ENCODE peak calls at places on chromosomes 13 and 19, in seven cellular contexts. W, G, J, X, Y, U and P are unnamed samples.

GRCh38 chr13:33401238-33401637 is 115.7 kb upstream of the STARD13 start:
- DNase-seq in W (no peak), G (no peak), J (no peak), X (peak), Y (no peak), U (peak), P (no peak)

GRCh38 chr13:40406405-40407138 is 259.9 kb downstream of the FOXO1 start:
- DNase-seq in W (peak), G (no peak), J (peak), X (no peak), Y (no peak), U (no peak), P (no peak)

GRCh38 chr19:19207637-19208582 is 3.8 kb upstream of the NCAN start:
- DNase-seq in W (no peak), G (no peak), J (no peak), X (no peak), Y (no peak), U (no peak), P (no peak)

GRCh38 chr19:45200614-45201013 is 22.0 kb downstream of the BLOC1S3 start:
- DNase-seq in W (no peak), G (no peak), J (peak), X (no peak), Y (no peak), U (no peak), P (no peak)

GRCh38 chr13:104757712-104758111 is 1691.5 kb upstream of the SLC10A2 start:
- DNase-seq in W (no peak), G (no peak), J (no peak), X (no peak), Y (no peak), U (no peak), P (no peak)

GRCh38 chr19:10927691-10928562 is 512 bp downstream of the YIPF2 start:
- DNase-seq in W (no peak), G (no peak), J (no peak), X (no peak), Y (no peak), U (no peak), P (no peak)

GRCh38 chr13:42039457-42039945 is 8.9 kb upstream of the DGKH start:
- DNase-seq in W (no peak), G (no peak), J (peak), X (no peak), Y (no peak), U (peak), P (no peak)

GRCh38 chr13:93721483-93721882 is 494.9 kb downstream of the GPC6 start:
- DNase-seq in W (no peak), G (no peak), J (no peak), X (no peak), Y (no peak), U (no peak), P (no peak)

GRCh38 chr19:19461671-19462622 is 53.4 kb downstream of the TSSK6 start:
- DNase-seq in W (no peak), G (peak), J (peak), X (peak), Y (peak), U (no peak), P (peak)

GRCh38 chr19:53659292-53659691 is 27.5 kb downstream of the DPRX start:
- DNase-seq in W (no peak), G (no peak), J (no peak), X (no peak), Y (no peak), U (peak), P (no peak)

GRCh38 chr19:2573916-2574315 is 98.0 kb downstream of the GADD45B start:
- DNase-seq in W (no peak), G (no peak), J (no peak), X (peak), Y (no peak), U (no peak), P (no peak)

GRCh38 chr13:79678100-79678499 is 197.1 kb downstream of the NDFIP2 start:
- DNase-seq in W (no peak), G (no peak), J (no peak), X (no peak), Y (no peak), U (no peak), P (no peak)

GRCh38 chr13:63517376-63517775 is 2101.7 kb upstream of the PCDH20 start:
- DNase-seq in W (peak), G (no peak), J (no peak), X (no peak), Y (no peak), U (no peak), P (no peak)

GRCh38 chr19:10290439-10290875 is 705 bp downstream of the ICAM5 start:
- DNase-seq in W (no peak), G (no peak), J (no peak), X (no peak), Y (peak), U (no peak), P (no peak)

GRCh38 chr19:5364674-5365073 is 24.1 kb upstream of the PTPRS start:
- DNase-seq in W (no peak), G (no peak), J (no peak), X (no peak), Y (no peak), U (no peak), P (no peak)

GRCh38 chr13:27203186-27203585 is 31.6 kb upstream of the USP12 start:
- DNase-seq in W (no peak), G (no peak), J (no peak), X (no peak), Y (no peak), U (no peak), P (no peak)

GRCh38 chr13:35596299-35596698 is 119.8 kb upstream of the MAB21L1 start:
- DNase-seq in W (no peak), G (no peak), J (no peak), X (no peak), Y (no peak), U (no peak), P (no peak)

GRCh38 chr19:19822148-19822429 is 539 bp upstream of the ZNF506 start:
- DNase-seq in W (no peak), G (no peak), J (no peak), X (peak), Y (no peak), U (no peak), P (no peak)

GRCh38 chr19:57570707-57571106 is 8.0 kb downstream of the ZNF416 start:
- DNase-seq in W (no peak), G (no peak), J (no peak), X (no peak), Y (no peak), U (no peak), P (no peak)

GRCh38 chr13:48782429-48782840 is 128.7 kb downstream of the CYSLTR2 start:
- DNase-seq in W (no peak), G (no peak), J (no peak), X (no peak), Y (no peak), U (no peak), P (no peak)

GRCh38 chr19:42433503-42434260 is 6.5 kb upstream of the LIPE start:
- DNase-seq in W (no peak), G (peak), J (peak), X (no peak), Y (peak), U (no peak), P (peak)

GRCh38 chr13:81609335-81609734 is 1268.4 kb upstream of the SPRY2 start:
- DNase-seq in W (no peak), G (no peak), J (no peak), X (no peak), Y (no peak), U (no peak), P (no peak)

GRCh38 chr19:4579389-4579788 is 19.9 kb upstream of the SEMA6B start:
- DNase-seq in W (no peak), G (no peak), J (no peak), X (no peak), Y (no peak), U (no peak), P (no peak)

GRCh38 chr13:41496420-41497234 is 39.3 kb downstream of the RGCC start:
- DNase-seq in W (peak), G (no peak), J (no peak), X (no peak), Y (no peak), U (no peak), P (no peak)

GRCh38 chr19:17734146-17734545 is 14.9 kb downstream of the MAP1S start:
- DNase-seq in W (no peak), G (no peak), J (no peak), X (no peak), Y (no peak), U (no peak), P (no peak)
- H3K27ac ChIP-seq in W (no peak), G (no peak), J (no peak), X (no peak), Y (no peak), U (no peak), P (no peak)

GRCh38 chr13:20127563-20128458 is 33.0 kb downstream of the GJA3 start:
- DNase-seq in W (no peak), G (peak), J (peak), X (peak), Y (peak), U (peak), P (peak)

GRCh38 chr13:20126460-20127262 is 34.2 kb downstream of the GJA3 start:
- DNase-seq in W (no peak), G (no peak), J (no peak), X (peak), Y (no peak), U (no peak), P (no peak)

GRCh38 chr13:20128459-20128927 is 32.4 kb downstream of the GJA3 start:
- DNase-seq in W (no peak), G (no peak), J (no peak), X (peak), Y (peak), U (no peak), P (no peak)

GRCh38 chr13:20125783-20126165 is 35.1 kb downstream of the GJA3 start:
- DNase-seq in W (no peak), G (no peak), J (no peak), X (no peak), Y (no peak), U (no peak), P (no peak)

DNA sequence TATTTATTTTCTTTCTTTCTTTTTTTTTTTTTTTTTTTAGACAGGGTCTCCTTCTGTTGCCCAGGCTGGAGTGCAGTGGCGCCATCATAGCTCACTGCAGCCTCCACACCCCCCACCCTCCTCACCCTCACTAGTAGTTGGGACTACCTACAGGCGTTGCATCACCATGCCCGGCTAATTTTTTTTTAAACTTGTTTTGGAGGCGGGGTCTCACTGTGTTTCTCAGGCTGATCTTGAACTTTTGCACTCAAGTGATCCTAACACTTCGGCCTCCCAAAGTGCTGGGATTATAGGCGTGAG is 33.6 kb downstream of the GJA3 start:
- DNase-seq in W (no peak), G (no peak), J (no peak), X (no peak), Y (no peak), U (no peak), P (no peak)
- H3K27ac ChIP-seq in W (no peak), G (no peak), J (no peak), X (peak), Y (peak), U (peak), P (peak)

DNA sequence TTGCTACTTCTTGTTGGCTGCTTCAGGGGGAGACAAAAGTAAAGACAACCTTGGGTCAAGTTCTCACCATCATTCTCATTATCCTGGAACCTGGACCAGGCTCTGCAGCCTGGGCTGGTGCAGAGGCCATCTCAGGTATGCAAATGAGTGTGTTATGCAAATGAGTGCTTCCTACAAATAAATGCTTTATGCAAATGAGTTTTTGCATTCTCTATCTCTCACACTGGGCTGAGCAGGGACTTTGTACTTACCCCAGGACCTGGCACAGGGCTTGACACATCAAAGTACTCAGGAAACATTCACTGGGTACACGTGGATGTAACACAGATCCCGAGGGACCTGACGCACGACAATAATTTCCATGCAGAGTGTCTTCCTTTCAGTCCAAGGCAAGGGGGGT is 103.0 kb downstream of the DNAJC15 start:
- DNase-seq in W (no peak), G (no peak), J (no peak), X (no peak), Y (no peak), U (no peak), P (no peak)
- H3K27ac ChIP-seq in W (no peak), G (no peak), J (no peak), X (no peak), Y (no peak), U (no peak), P (no peak)

DNA sequence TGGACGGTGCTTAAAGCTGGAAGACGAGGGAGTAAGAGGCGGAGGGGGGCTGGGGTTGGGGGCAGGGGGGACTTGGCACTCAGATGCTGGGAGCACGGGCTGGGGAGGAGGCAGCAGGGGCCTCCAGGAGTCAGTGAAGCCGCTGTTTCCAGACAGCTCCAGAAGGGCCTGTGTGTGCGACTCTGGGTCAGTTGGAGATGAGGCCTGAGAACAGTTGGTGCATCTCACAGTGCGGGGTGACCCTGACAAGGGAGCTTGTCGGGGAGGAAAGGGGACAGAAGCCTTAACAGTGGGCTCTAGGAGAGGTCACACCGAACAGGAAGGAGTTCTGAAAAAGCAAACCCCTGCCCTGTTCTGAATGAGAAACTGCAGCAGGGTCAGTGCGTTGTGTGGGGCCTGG is 11.2 kb downstream of the NAXD start:
- DNase-seq in W (no peak), G (no peak), J (no peak), X (no peak), Y (no peak), U (no peak), P (no peak)
- H3K27ac ChIP-seq in W (no peak), G (no peak), J (no peak), X (no peak), Y (no peak), U (peak), P (peak)

GRCh38 chr19:14182481-14182880 is 23.5 kb downstream of the ADGRL1 start:
- DNase-seq in W (no peak), G (no peak), J (no peak), X (no peak), Y (no peak), U (no peak), P (no peak)
- H3K27ac ChIP-seq in W (no peak), G (no peak), J (no peak), X (no peak), Y (no peak), U (peak), P (no peak)

GRCh38 chr13:29436291-29436690 is 159.2 kb downstream of the SLC7A1 start:
- DNase-seq in W (no peak), G (no peak), J (peak), X (no peak), Y (no peak), U (no peak), P (no peak)
- H3K27ac ChIP-seq in W (no peak), G (no peak), J (peak), X (peak), Y (no peak), U (no peak), P (peak)